ENCODE peak calls at places on chromosomes 6 and 20, in six cellular contexts. O is GM13977, G is endodermal cell, D is NCI-H2081, C is GM20000, U is tibial artery. V is an unnamed sample.

GRCh38 chr20:4546786-4547185 is 174.9 kb upstream of the PRND start:
- DNase-seq in G (no peak), C (no peak), O (no peak), U (no peak), D (no peak), V (no peak)

GRCh38 chr20:63295422-63295821 is 2.4 kb downstream of the COL20A1 start:
- DNase-seq in D (no peak), G (peak; percentile 56), C (no peak), O (no peak), U (no peak), V (no peak)

GRCh38 chr20:6562111-6562510 is 205.4 kb upstream of the BMP2 start:
- DNase-seq in O (no peak), D (no peak), U (no peak), G (no peak), C (no peak), V (no peak)

GRCh38 chr20:59938696-59939051 is 1.4 kb downstream of the PPP1R3D start:
- DNase-seq in O (no peak), D (no peak), U (peak; percentile 33), G (no peak), C (no peak), V (no peak)

GRCh38 chr6:129108337-129108736 is 225.4 kb downstream of the LAMA2 start:
- DNase-seq in G (no peak), U (no peak), D (no peak), C (no peak), O (no peak), V (no peak)

GRCh38 chr20:59823860-59824259 is 109.6 kb downstream of the SYCP2 start:
- DNase-seq in U (no peak), D (no peak), O (no peak), G (peak; percentile 31), C (no peak), V (no peak)

GRCh38 chr6:20058912-20059311 is 153.4 kb downstream of the MBOAT1 start:
- DNase-seq in D (no peak), U (no peak), G (no peak), O (no peak), C (no peak), V (no peak)

GRCh38 chr6:4935486-4935885 is 68.4 kb downstream of the RPP40 start:
- DNase-seq in U (no peak), D (no peak), O (no peak), G (no peak), C (no peak), V (no peak)